ENCODE peak calls at places on chromosomes 13 and 19, in nine cellular contexts. X is fibroblast of the conjunctiva, U is Right ventricle myocardium inferior, Y is T follicular helper cell, D is GM20000, O is immature natural killer cell, K is fibroblast of the aortic adventitia, E is smooth muscle cell of the brain vasculature, F is M059J. H is an unnamed sample.

GRCh38 chr19:35518313-35518712 is 4.9 kb upstream of the DMKN start:
- DNase-seq in X (peak), U (no peak), Y (no peak), D (no peak), O (no peak), K (peak), E (peak), F (peak), H (no peak)

GRCh38 chr19:18879579-18880373 is 16.2 kb downstream of the CERS1 start:
- DNase-seq in X (no peak), U (no peak), Y (no peak), D (no peak), O (no peak), K (no peak), E (no peak), F (no peak), H (no peak)

GRCh38 chr19:17931532-17932191 is 1.2 kb upstream of the CCDC124 start:
- DNase-seq in X (no peak), U (no peak), Y (no peak), D (peak), O (no peak), K (no peak), E (no peak), F (no peak), H (no peak)

GRCh38 chr19:17841371-17841809 is 6.4 kb downstream of the JAK3 start:
- DNase-seq in X (no peak), U (no peak), Y (no peak), D (no peak), O (no peak), K (no peak), E (no peak), F (peak), H (no peak)

GRCh38 chr13:40974460-40975407 is 44.4 kb downstream of the ELF1 start:
- DNase-seq in X (peak), U (no peak), Y (no peak), D (peak), O (peak), K (peak), E (no peak), F (peak), H (peak)

GRCh38 chr13:104460553-104460952 is 1394.3 kb upstream of the SLC10A2 start:
- DNase-seq in X (no peak), U (no peak), Y (no peak), D (no peak), O (no peak), K (no peak), E (no peak), F (peak), H (no peak)

GRCh38 chr19:39400997-39401548 is 5.6 kb upstream of the ZFP36 start:
- DNase-seq in X (no peak), U (peak), Y (no peak), D (no peak), O (no peak), K (no peak), E (no peak), F (no peak), H (no peak)

GRCh38 chr19:38239816-38240215 is 15.8 kb upstream of the DPF1 start:
- DNase-seq in X (no peak), U (no peak), Y (no peak), D (no peak), O (no peak), K (no peak), E (no peak), F (no peak), H (no peak)

GRCh38 chr19:798415-799075 is 1.3 kb downstream of the PTBP1 start:
- DNase-seq in X (no peak), U (peak), Y (no peak), D (peak), O (no peak), K (peak), E (no peak), F (no peak), H (no peak)

GRCh38 chr19:16441661-16442071 is 30.1 kb downstream of the EPS15L1 start:
- DNase-seq in X (no peak), U (no peak), Y (no peak), D (no peak), O (no peak), K (no peak), E (no peak), F (peak), H (no peak)

GRCh38 chr13:40452741-40453665 is 213.4 kb downstream of the FOXO1 start:
- DNase-seq in X (no peak), U (no peak), Y (no peak), D (no peak), O (no peak), K (peak), E (no peak), F (peak), H (no peak)

GRCh38 chr19:1866693-1867358 is 3.4 kb upstream of the KLF16 start:
- DNase-seq in X (no peak), U (no peak), Y (no peak), D (no peak), O (no peak), K (no peak), E (no peak), F (no peak), H (no peak)

H was measured in T-cell.